ENCODE peak calls at places on chromosomes 3 and 15, in seven cellular contexts. U is GM12891, F is HepG2, X is GM12878, A is K562, T is SK-N-SH, G is H1. V is an unnamed sample.

GRCh38 chr15:44647036-44647435 is 16.4 kb downstream of the SPG11 start:
- DNase-seq in U (no peak), F (no peak), X (no peak), A (no peak), T (no peak), G (no peak), V (no peak)

GRCh38 chr15:74530771-74531143 is 10.3 kb upstream of the ARID3B start:
- DNase-seq in U (no peak), F (no peak), X (no peak), A (no peak), T (no peak), G (no peak), V (no peak)

GRCh38 chr3:187809979-187810568 is 64.8 kb upstream of the BCL6 start:
- DNase-seq in U (no peak), F (peak; percentile 13), X (no peak), A (no peak), T (no peak), G (no peak), V (no peak)

GRCh38 chr3:177929310-177929709 is 606.9 kb upstream of the KCNMB2 start:
- DNase-seq in U (no peak), F (no peak), X (no peak), A (no peak), T (no peak), G (no peak), V (no peak)

GRCh38 chr3:180707921-180708320 is 28.6 kb upstream of the CCDC39 start:
- DNase-seq in U (no peak), F (no peak), X (no peak), A (no peak), T (no peak), G (no peak), V (no peak)

GRCh38 chr3:76958231-76958630 is 81.7 kb upstream of the ROBO2 start:
- DNase-seq in U (no peak), F (no peak), X (no peak), A (no peak), T (peak; percentile 23), G (no peak), V (no peak)

GRCh38 chr3:119318871-119319270 is 24.7 kb downstream of the ARHGAP31 start:
- DNase-seq in U (no peak), F (no peak), X (no peak), A (no peak), T (peak; percentile 43), G (no peak), V (no peak)

GRCh38 chr3:52805270-52806039 is 10.9 kb downstream of the ITIH3 start:
- DNase-seq in U (no peak), F (no peak), X (no peak), A (peak; percentile 19), T (peak; percentile 46), G (no peak), V (no peak)

GRCh38 chr3:20066848-20067617 is 26.8 kb downstream of the KAT2B start:
- DNase-seq in U (no peak), F (no peak), X (no peak), A (no peak), T (no peak), G (no peak), V (no peak)

GRCh38 chr3:157127831-157128767 is 31.8 kb downstream of the CCNL1 start:
- DNase-seq in U (no peak), F (peak; percentile 78), X (no peak), A (peak; percentile 68), T (no peak), G (no peak), V (no peak)

GRCh38 chr3:68436619-68437411 is 495.5 kb downstream of the TAFA4 start:
- DNase-seq in U (no peak), F (no peak), X (no peak), A (no peak), T (no peak), G (no peak), V (no peak)

GRCh38 chr3:112598731-112599130 is 36.9 kb downstream of the SLC35A5 start:
- DNase-seq in U (no peak), F (no peak), X (no peak), A (no peak), T (no peak), G (no peak), V (no peak)

GRCh38 chr3:186239321-186239720 is 122.7 kb downstream of the DGKG start:
- DNase-seq in U (no peak), F (no peak), X (no peak), A (no peak), T (no peak), G (no peak), V (no peak)

GRCh38 chr3:58383904-58384303 is 49.7 kb downstream of the PDHB start:
- DNase-seq in U (no peak), F (no peak), X (no peak), A (no peak), T (no peak), G (no peak), V (no peak)

GRCh38 chr3:155853214-155854146 is 747 bp downstream of the SLC33A1 start:
- DNase-seq in U (no peak), F (peak; percentile 36), X (no peak), A (peak; percentile 37), T (no peak), G (no peak), V (no peak)

GRCh38 chr15:87597346-87598052 is 659.0 kb downstream of the NTRK3 start:
- DNase-seq in U (no peak), F (no peak), X (no peak), A (peak; percentile 30), T (no peak), G (no peak), V (no peak)

GRCh38 chr3:56962200-56962599 is 98.3 kb upstream of the SPATA12 start:
- DNase-seq in U (no peak), F (no peak), X (no peak), A (no peak), T (peak; percentile 50), G (no peak), V (no peak)

GRCh38 chr3:60812544-60812943 is 438.7 kb downstream of the FHIT start:
- DNase-seq in U (no peak), F (no peak), X (no peak), A (no peak), T (no peak), G (no peak), V (no peak)

GRCh38 chr3:60810876-60811275 is 440.4 kb downstream of the FHIT start:
- DNase-seq in U (no peak), F (no peak), X (no peak), A (no peak), T (no peak), G (no peak), V (no peak)

GRCh38 chr3:60809857-60810256 is 441.4 kb downstream of the FHIT start:
- DNase-seq in U (no peak), F (peak; percentile 16), X (no peak), A (no peak), T (no peak), G (no peak), V (no peak)
- TF ChIP-seq POLR2AphosphoS5 in U (no peak), F (no peak), X (no peak), A (no peak), T (no peak), G (no peak), V (no peak)

DNA sequence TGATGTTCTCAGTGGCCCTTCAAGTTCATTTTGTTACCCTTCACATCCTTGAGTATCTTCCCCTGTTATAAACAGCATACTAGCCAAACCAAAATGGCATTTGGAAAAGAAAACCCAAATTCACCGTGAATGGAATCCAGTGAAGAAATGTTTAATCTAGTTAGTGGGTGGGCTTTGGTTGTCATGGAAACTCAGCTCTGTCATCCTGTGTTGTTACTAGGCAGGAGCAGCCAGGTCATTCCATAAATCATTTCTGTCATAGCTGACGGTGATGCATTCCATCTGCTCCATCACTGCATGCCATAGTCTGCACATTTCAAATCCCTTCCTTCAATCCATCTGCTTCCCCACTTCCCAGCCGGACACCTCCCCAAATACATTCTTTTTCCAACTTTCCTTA is 140.4 kb upstream of the CGNL1 start:
- DNase-seq in U (no peak), F (no peak), X (no peak), A (peak; percentile 32), T (peak; percentile 47), G (no peak), V (no peak)
- TF ChIP-seq TAF1 in U (no peak), F (no peak), X (no peak), A (no peak), T (no peak), G (no peak), V (no peak)

DNA sequence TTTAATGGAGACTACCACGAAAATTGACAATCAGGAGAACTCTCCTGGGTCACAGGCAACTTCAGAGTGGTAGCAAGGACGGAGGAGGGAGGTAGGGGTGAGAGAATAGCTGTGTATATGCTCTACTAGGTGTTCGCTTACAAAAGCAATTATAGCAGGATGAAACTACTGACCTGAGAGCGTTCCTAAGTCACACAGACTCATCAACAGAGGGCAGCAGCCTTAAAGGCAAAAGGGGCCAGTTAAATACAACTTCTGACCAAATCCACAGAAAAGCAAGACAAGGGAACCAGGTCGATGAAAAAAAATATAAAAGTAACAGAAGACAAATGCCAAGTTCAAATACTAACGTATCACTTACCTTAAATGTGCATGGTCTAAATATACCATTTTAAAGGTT is 894.6 kb downstream of the PLOD2 start:
- DNase-seq in U (no peak), F (peak; percentile 2), X (no peak), A (no peak), T (no peak), G (no peak), V (no peak)
- TF ChIP-seq POLR2AphosphoS5 in U (no peak), F (no peak), X (no peak), A (no peak), T (no peak), G (no peak), V (no peak)

DNA sequence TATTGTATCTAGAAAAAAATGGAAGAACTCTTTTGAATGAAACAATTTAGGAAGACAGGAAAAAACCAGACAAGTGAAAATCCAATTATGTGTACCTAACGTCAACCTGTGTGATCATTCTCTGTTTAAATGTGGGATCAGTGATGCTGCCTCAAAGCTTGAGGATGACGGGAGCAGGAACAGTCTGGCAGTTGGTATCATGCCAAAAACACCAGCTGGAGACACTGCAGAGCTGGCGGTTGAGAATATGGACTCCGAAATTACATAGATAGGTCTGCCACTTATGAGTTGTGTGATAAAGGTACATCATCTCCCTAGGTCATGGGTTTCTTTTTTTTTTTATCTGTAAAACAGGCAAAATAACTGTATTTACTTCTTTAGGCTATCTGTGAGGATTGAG is 480.5 kb downstream of the CNTN4 start:
- DNase-seq in U (no peak), F (no peak), X (no peak), A (no peak), T (peak; percentile 29), G (no peak), V (no peak)
- TF ChIP-seq TAF1 in U (no peak), F (no peak), X (no peak), A (no peak), T (no peak), G (no peak), V (no peak)

GRCh38 chr3:38177175-38177574 is 11.8 kb downstream of the OXSR1 start:
- DNase-seq in U (no peak), F (no peak), X (no peak), A (no peak), T (no peak), G (no peak), V (no peak)
- TF ChIP-seq POLR2AphosphoS5 in U (no peak), F (no peak), X (no peak), A (no peak), T (no peak), G (no peak), V (no peak)

DNA sequence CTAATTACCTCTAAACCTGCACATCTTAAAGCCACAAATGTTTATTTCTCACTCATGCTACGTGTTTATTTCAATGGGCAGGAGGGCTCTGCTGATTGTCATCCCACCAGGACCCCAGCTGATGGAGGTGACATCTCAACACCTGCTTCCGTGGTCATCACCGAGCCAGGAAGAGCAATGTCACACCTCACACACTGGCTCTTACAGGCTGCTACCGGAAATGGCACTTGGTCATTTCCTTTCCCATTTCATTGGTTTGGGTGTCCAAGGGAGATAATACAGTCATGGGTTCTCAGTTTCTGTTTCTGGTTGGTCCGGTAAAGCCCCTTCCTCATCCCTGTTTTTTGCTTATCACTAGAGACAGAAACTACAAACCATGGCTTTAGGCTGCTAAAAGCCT is 41.9 kb downstream of the ABHD2 start:
- DNase-seq in U (no peak), F (no peak), X (no peak), A (no peak), T (no peak), G (no peak), V (no peak)
- TF ChIP-seq TAF1 in U (no peak), F (no peak), X (no peak), A (no peak), T (no peak), G (no peak), V (no peak)